ENCODE peak calls at places on chromosomes 4 and X, in seven cellular contexts. One of them, this sample, is unnamed.

GRCh38 chr4:38591617-38592337 is 72.2 kb upstream of the KLF3 start:
- DNase-seq in A549: no peak
- DNase-seq in lung: no peak
- DNase-seq in heart left ventricle: no peak
- DNase-seq in IMR-90: no peak
- DNase-seq in brain microvascular endothelial cell: no peak
- DNase-seq in tibial nerve: no peak
- DNase-seq in this sample: no peak

GRCh38 chrX:118655561-118656246 is 71.7 kb upstream of the IL13RA1 start:
- DNase-seq in A549: peak
- DNase-seq in lung: no peak
- DNase-seq in heart left ventricle: no peak
- DNase-seq in IMR-90: peak
- DNase-seq in brain microvascular endothelial cell: peak
- DNase-seq in tibial nerve: no peak
- DNase-seq in this sample: peak

GRCh38 chr4:117096886-117097285 is 11.5 kb upstream of the TRAM1L1 start:
- DNase-seq in A549: no peak
- DNase-seq in lung: no peak
- DNase-seq in heart left ventricle: no peak
- DNase-seq in IMR-90: no peak
- DNase-seq in brain microvascular endothelial cell: no peak
- DNase-seq in tibial nerve: no peak
- DNase-seq in this sample: no peak

GRCh38 chr4:5622596-5622995 is 85.8 kb downstream of the EVC2 start:
- DNase-seq in A549: no peak
- DNase-seq in lung: no peak
- DNase-seq in heart left ventricle: no peak
- DNase-seq in IMR-90: no peak
- DNase-seq in brain microvascular endothelial cell: no peak
- DNase-seq in tibial nerve: no peak
- DNase-seq in this sample: no peak

GRCh38 chrX:39821011-39821708 is 276.6 kb downstream of the BCOR start:
- DNase-seq in A549: no peak
- DNase-seq in lung: no peak
- DNase-seq in heart left ventricle: no peak
- DNase-seq in IMR-90: peak
- DNase-seq in brain microvascular endothelial cell: no peak
- DNase-seq in tibial nerve: peak
- DNase-seq in this sample: no peak

GRCh38 chrX:100263650-100264049 is 146.4 kb downstream of the PCDH19 start:
- DNase-seq in A549: no peak
- DNase-seq in lung: no peak
- DNase-seq in heart left ventricle: no peak
- DNase-seq in IMR-90: no peak
- DNase-seq in brain microvascular endothelial cell: no peak
- DNase-seq in tibial nerve: no peak
- DNase-seq in this sample: no peak

GRCh38 chrX:102768984-102769761 is 48.6 kb downstream of the GPRASP3 start:
- DNase-seq in A549: peak
- DNase-seq in lung: peak
- DNase-seq in heart left ventricle: peak
- DNase-seq in IMR-90: peak
- DNase-seq in brain microvascular endothelial cell: peak
- DNase-seq in tibial nerve: peak
- DNase-seq in this sample: peak

GRCh38 chrX:22660756-22661155 is 339.0 kb upstream of the DDX53 start:
- DNase-seq in A549: no peak
- DNase-seq in lung: no peak
- DNase-seq in heart left ventricle: no peak
- DNase-seq in IMR-90: no peak
- DNase-seq in brain microvascular endothelial cell: no peak
- DNase-seq in tibial nerve: no peak
- DNase-seq in this sample: no peak

GRCh38 chr4:131370846-131371245 is 1778.2 kb upstream of the PCDH10 start:
- DNase-seq in A549: no peak
- DNase-seq in lung: no peak
- DNase-seq in heart left ventricle: no peak
- DNase-seq in IMR-90: no peak
- DNase-seq in brain microvascular endothelial cell: no peak
- DNase-seq in tibial nerve: no peak
- DNase-seq in this sample: no peak

GRCh38 chr4:61152433-61152832 is 47.7 kb upstream of the ADGRL3 start:
- DNase-seq in A549: no peak
- DNase-seq in lung: no peak
- DNase-seq in heart left ventricle: no peak
- DNase-seq in IMR-90: no peak
- DNase-seq in brain microvascular endothelial cell: no peak
- DNase-seq in tibial nerve: no peak
- DNase-seq in this sample: no peak

GRCh38 chr4:62460329-62460728 is 1260.2 kb downstream of the ADGRL3 start:
- DNase-seq in A549: no peak
- DNase-seq in lung: no peak
- DNase-seq in heart left ventricle: no peak
- DNase-seq in IMR-90: no peak
- DNase-seq in brain microvascular endothelial cell: no peak
- DNase-seq in tibial nerve: no peak
- DNase-seq in this sample: no peak

GRCh38 chrX:122512561-122513072 is 671.5 kb upstream of the GRIA3 start:
- DNase-seq in A549: no peak
- DNase-seq in lung: no peak
- DNase-seq in heart left ventricle: no peak
- DNase-seq in IMR-90: no peak
- DNase-seq in brain microvascular endothelial cell: no peak
- DNase-seq in tibial nerve: no peak
- DNase-seq in this sample: peak

GRCh38 chr4:73735231-73735630 is 5.1 kb upstream of the CXCL8 start:
- DNase-seq in A549: no peak
- DNase-seq in lung: no peak
- DNase-seq in heart left ventricle: no peak
- DNase-seq in IMR-90: peak
- DNase-seq in brain microvascular endothelial cell: no peak
- DNase-seq in tibial nerve: no peak
- DNase-seq in this sample: peak

GRCh38 chr4:140267576-140267975 is 105.9 kb upstream of the SCOC start:
- DNase-seq in A549: no peak
- DNase-seq in lung: no peak
- DNase-seq in heart left ventricle: peak
- DNase-seq in IMR-90: peak
- DNase-seq in brain microvascular endothelial cell: no peak
- DNase-seq in tibial nerve: no peak
- DNase-seq in this sample: peak

GRCh38 chr4:70678383-70678999 is 9.8 kb upstream of the UTP3 start:
- DNase-seq in A549: no peak
- DNase-seq in lung: no peak
- DNase-seq in heart left ventricle: no peak
- DNase-seq in IMR-90: no peak
- DNase-seq in brain microvascular endothelial cell: no peak
- DNase-seq in tibial nerve: no peak
- DNase-seq in this sample: no peak

GRCh38 chr4:137359691-137360315 is 172.5 kb downstream of the PCDH18 start:
- DNase-seq in A549: no peak
- DNase-seq in lung: no peak
- DNase-seq in heart left ventricle: no peak
- DNase-seq in IMR-90: peak
- DNase-seq in brain microvascular endothelial cell: no peak
- DNase-seq in tibial nerve: no peak
- DNase-seq in this sample: peak

GRCh38 chrX:136143714-136144113 is 3.6 kb upstream of the FHL1 start:
- DNase-seq in A549: no peak
- DNase-seq in lung: no peak
- DNase-seq in heart left ventricle: no peak
- DNase-seq in IMR-90: no peak
- DNase-seq in brain microvascular endothelial cell: no peak
- DNase-seq in tibial nerve: no peak
- DNase-seq in this sample: no peak

GRCh38 chr4:101356928-101357327 is 9.6 kb upstream of the PPP3CA start:
- DNase-seq in A549: peak
- DNase-seq in lung: no peak
- DNase-seq in heart left ventricle: no peak
- DNase-seq in IMR-90: peak
- DNase-seq in brain microvascular endothelial cell: peak
- DNase-seq in tibial nerve: no peak
- DNase-seq in this sample: peak

GRCh38 chr4:98027827-98028226 is 115.4 kb downstream of the STPG2 start:
- DNase-seq in A549: peak
- DNase-seq in lung: no peak
- DNase-seq in heart left ventricle: no peak
- DNase-seq in IMR-90: no peak
- DNase-seq in brain microvascular endothelial cell: peak
- DNase-seq in tibial nerve: no peak
- DNase-seq in this sample: peak

GRCh38 chrX:112967903-112968302 is 127.3 kb upstream of the AMOT start:
- DNase-seq in A549: no peak
- DNase-seq in lung: no peak
- DNase-seq in heart left ventricle: no peak
- DNase-seq in IMR-90: no peak
- DNase-seq in brain microvascular endothelial cell: no peak
- DNase-seq in tibial nerve: no peak
- DNase-seq in this sample: no peak

GRCh38 chrX:97016106-97016505 is 132.4 kb downstream of the RPA4 start:
- DNase-seq in A549: no peak
- DNase-seq in lung: no peak
- DNase-seq in heart left ventricle: no peak
- DNase-seq in IMR-90: no peak
- DNase-seq in brain microvascular endothelial cell: no peak
- DNase-seq in tibial nerve: no peak
- DNase-seq in this sample: peak

GRCh38 chrX:97027384-97027922 is 143.7 kb downstream of the RPA4 start:
- DNase-seq in A549: peak
- DNase-seq in lung: no peak
- DNase-seq in heart left ventricle: no peak
- DNase-seq in IMR-90: peak
- DNase-seq in brain microvascular endothelial cell: no peak
- DNase-seq in tibial nerve: no peak
- DNase-seq in this sample: peak

GRCh38 chrX:97026406-97026805 is 142.7 kb downstream of the RPA4 start:
- DNase-seq in A549: peak
- DNase-seq in lung: no peak
- DNase-seq in heart left ventricle: no peak
- DNase-seq in IMR-90: peak
- DNase-seq in brain microvascular endothelial cell: peak
- DNase-seq in tibial nerve: no peak
- DNase-seq in this sample: peak

GRCh38 chrX:97021680-97022079 is 138.0 kb downstream of the RPA4 start:
- DNase-seq in A549: no peak
- DNase-seq in lung: no peak
- DNase-seq in heart left ventricle: no peak
- DNase-seq in IMR-90: peak
- DNase-seq in brain microvascular endothelial cell: peak
- DNase-seq in tibial nerve: no peak
- DNase-seq in this sample: peak
- TF ChIP-seq CTCF in A549: no peak
- TF ChIP-seq CTCF in lung: no peak
- TF ChIP-seq CTCF in heart left ventricle: no peak
- TF ChIP-seq CTCF in IMR-90: no peak
- TF ChIP-seq CTCF in brain microvascular endothelial cell: no peak
- TF ChIP-seq CTCF in tibial nerve: no peak
- TF ChIP-seq CTCF in this sample: no peak

GRCh38 chr4:104716584-104716983 is 221.9 kb upstream of the CXXC4 start:
- DNase-seq in A549: no peak
- DNase-seq in lung: no peak
- DNase-seq in heart left ventricle: no peak
- DNase-seq in IMR-90: no peak
- DNase-seq in brain microvascular endothelial cell: no peak
- DNase-seq in tibial nerve: no peak
- DNase-seq in this sample: no peak
- H3K4me3 ChIP-seq in A549: no peak
- H3K4me3 ChIP-seq in lung: no peak
- H3K4me3 ChIP-seq in heart left ventricle: no peak
- H3K4me3 ChIP-seq in IMR-90: no peak
- H3K4me3 ChIP-seq in brain microvascular endothelial cell: no peak
- H3K4me3 ChIP-seq in tibial nerve: no peak
- H3K4me3 ChIP-seq in this sample: no peak

DNA sequence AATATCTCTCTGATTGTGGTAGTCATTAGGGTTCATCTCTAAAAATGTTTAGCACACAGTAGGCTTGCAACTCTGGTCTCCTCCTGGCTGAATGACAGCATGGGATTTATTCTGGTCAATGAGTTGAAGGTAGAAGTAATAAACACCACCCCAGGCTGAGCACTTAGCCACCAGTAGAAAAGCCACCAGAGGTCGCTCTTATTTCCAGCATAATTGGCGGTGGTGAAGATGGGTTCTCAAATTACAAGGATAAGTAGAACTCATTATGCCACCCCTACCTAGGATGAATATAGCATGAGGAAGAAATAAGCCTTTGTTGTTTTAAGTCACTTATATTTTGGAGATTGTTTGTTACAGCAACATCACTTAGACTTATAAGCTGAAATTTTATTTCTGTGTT is 302.7 kb downstream of the GPM6A start:
- DNase-seq in A549: no peak
- DNase-seq in lung: no peak
- DNase-seq in heart left ventricle: no peak
- DNase-seq in IMR-90: no peak
- DNase-seq in brain microvascular endothelial cell: no peak
- DNase-seq in tibial nerve: no peak
- DNase-seq in this sample: peak
- TF ChIP-seq CTCF in A549: no peak
- TF ChIP-seq CTCF in lung: no peak
- TF ChIP-seq CTCF in heart left ventricle: no peak
- TF ChIP-seq CTCF in IMR-90: no peak
- TF ChIP-seq CTCF in brain microvascular endothelial cell: peak
- TF ChIP-seq CTCF in tibial nerve: no peak
- TF ChIP-seq CTCF in this sample: peak

GRCh38 chrX:105317117-105317516 is 96.6 kb upstream of the TEX13A start:
- DNase-seq in A549: no peak
- DNase-seq in lung: no peak
- DNase-seq in heart left ventricle: no peak
- DNase-seq in IMR-90: no peak
- DNase-seq in brain microvascular endothelial cell: no peak
- DNase-seq in tibial nerve: no peak
- DNase-seq in this sample: no peak

GRCh38 chrX:105313596-105313995 is 93.1 kb upstream of the TEX13A start:
- DNase-seq in A549: no peak
- DNase-seq in lung: no peak
- DNase-seq in heart left ventricle: no peak
- DNase-seq in IMR-90: no peak
- DNase-seq in brain microvascular endothelial cell: no peak
- DNase-seq in tibial nerve: no peak
- DNase-seq in this sample: no peak

GRCh38 chrX:105314468-105314867 is 94.0 kb upstream of the TEX13A start:
- DNase-seq in A549: peak
- DNase-seq in lung: no peak
- DNase-seq in heart left ventricle: no peak
- DNase-seq in IMR-90: peak
- DNase-seq in brain microvascular endothelial cell: peak
- DNase-seq in tibial nerve: no peak
- DNase-seq in this sample: peak

DNA sequence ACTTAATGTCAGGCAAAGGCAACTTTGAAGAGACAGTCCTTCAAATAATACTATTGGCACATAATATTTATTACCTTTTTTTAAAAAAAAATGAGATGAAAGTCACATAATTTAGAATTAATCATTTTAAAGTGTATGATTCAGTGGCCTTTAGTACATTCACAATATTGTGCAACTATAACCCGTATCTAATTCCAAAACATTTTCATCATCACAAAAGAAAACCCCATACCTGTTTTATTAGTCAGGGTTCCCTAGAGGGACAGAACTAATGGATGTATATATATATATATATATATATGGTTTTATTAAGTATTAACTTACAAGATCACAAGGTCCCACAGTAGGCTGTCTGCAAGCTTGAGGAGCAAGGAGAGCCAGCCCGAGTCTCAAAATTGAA is 94.8 kb upstream of the TEX13A start:
- DNase-seq in A549: no peak
- DNase-seq in lung: no peak
- DNase-seq in heart left ventricle: no peak
- DNase-seq in IMR-90: peak
- DNase-seq in brain microvascular endothelial cell: no peak
- DNase-seq in tibial nerve: no peak
- DNase-seq in this sample: peak
- H3K4me3 ChIP-seq in A549: no peak
- H3K4me3 ChIP-seq in lung: no peak
- H3K4me3 ChIP-seq in heart left ventricle: no peak
- H3K4me3 ChIP-seq in IMR-90: no peak
- H3K4me3 ChIP-seq in brain microvascular endothelial cell: no peak
- H3K4me3 ChIP-seq in tibial nerve: no peak
- H3K4me3 ChIP-seq in this sample: no peak

This sample was measured in choroid plexus epithelial cell.